ENCODE peak calls at places on chromosome 1, in seven cellular contexts. Y is lower leg skin, P is H1, R is prostate gland, I is right lobe of liver, W is stomach, K is A549. H is an unnamed sample.

GRCh38 chr1:100796046-100796445 is 76.5 kb downstream of the VCAM1 start:
- DNase-seq in W (no peak), Y (no peak), R (no peak), I (no peak), P (no peak), K (no peak), H (no peak)

GRCh38 chr1:61056674-61057439 is 25.5 kb upstream of the NFIA start:
- DNase-seq in W (peak; percentile 74), Y (peak; percentile 90), R (peak; percentile 57), I (peak; percentile 83), K (no peak), P (no peak), H (peak; percentile 80)

GRCh38 chr1:113809651-113810602 is 2.3 kb downstream of the RSBN1 start:
- DNase-seq in W (no peak), R (no peak), K (no peak), Y (no peak), I (no peak), P (no peak), H (no peak)

GRCh38 chr1:111976842-111977241 is 12.6 kb downstream of the KCND3 start:
- DNase-seq in K (no peak), W (no peak), P (no peak), I (peak; percentile 71), R (peak; percentile 11), Y (no peak), H (no peak)

GRCh38 chr1:117070124-117070523 is 10.0 kb downstream of the TTF2 start:
- DNase-seq in Y (no peak), W (no peak), K (no peak), R (no peak), I (no peak), P (no peak), H (no peak)

GRCh38 chr1:207805841-207806421 is 54.1 kb downstream of the CD46 start:
- DNase-seq in I (no peak), R (peak; percentile 45), P (no peak), K (peak; percentile 55), Y (peak; percentile 95), W (peak; percentile 72), H (peak; percentile 81)

GRCh38 chr1:93021539-93022134 is 57.4 kb upstream of the MTF2 start:
- DNase-seq in Y (no peak), W (no peak), P (no peak), K (peak; percentile 26), R (no peak), I (no peak), H (no peak)

GRCh38 chr1:56837244-56837926 is 17.2 kb upstream of the C8A start:
- DNase-seq in K (no peak), Y (no peak), I (no peak), W (no peak), P (no peak), R (no peak), H (no peak)

GRCh38 chr1:27891196-27891889 is 19.0 kb downstream of the THEMIS2 start:
- DNase-seq in K (no peak), P (no peak), I (no peak), W (no peak), Y (no peak), R (no peak), H (peak; percentile 12)

GRCh38 chr1:233897325-233898162 is 6.9 kb upstream of the SLC35F3 start:
- DNase-seq in P (no peak), Y (no peak), W (no peak), R (no peak), I (no peak), K (no peak), H (no peak)

GRCh38 chr1:94068096-94068830 is 52.7 kb downstream of the ABCA4 start:
- DNase-seq in R (no peak), W (no peak), I (no peak), Y (no peak), P (no peak), K (peak; percentile 58), H (peak; percentile 80)

GRCh38 chr1:83854456-83854855 is 144.5 kb downstream of the TTLL7 start:
- DNase-seq in P (no peak), K (no peak), Y (no peak), I (no peak), W (no peak), R (no peak), H (no peak)

GRCh38 chr1:46401514-46401913 is 7.4 kb downstream of the FAAH start:
- DNase-seq in I (no peak), R (no peak), K (no peak), W (no peak), P (no peak), Y (no peak), H (no peak)

GRCh38 chr1:208641881-208642280 is 397.7 kb upstream of the PLXNA2 start:
- DNase-seq in R (no peak), P (no peak), K (no peak), Y (no peak), I (no peak), W (no peak), H (no peak)

GRCh38 chr1:20538227-20538626 is 14.1 kb upstream of the FAM43B start:
- DNase-seq in R (no peak), Y (no peak), K (no peak), P (no peak), W (no peak), I (no peak), H (no peak)

GRCh38 chr1:86154581-86155060 is 2.0 kb downstream of the COL24A1 start:
- DNase-seq in Y (peak; percentile 83), R (no peak), I (no peak), W (no peak), K (no peak), P (peak; percentile 63), H (no peak)

GRCh38 chr1:167833904-167834303 is 80.0 kb downstream of the ADCY10 start:
- DNase-seq in W (no peak), R (no peak), P (no peak), I (no peak), K (no peak), Y (no peak), H (no peak)

GRCh38 chr1:116066868-116067563 is 44.2 kb upstream of the MAB21L3 start:
- DNase-seq in W (no peak), P (no peak), I (no peak), R (no peak), Y (no peak), K (no peak), H (no peak)

GRCh38 chr1:18748435-18748834 is 111.0 kb downstream of the TAS1R2 start:
- DNase-seq in K (no peak), R (no peak), P (no peak), I (no peak), W (no peak), Y (no peak), H (no peak)

GRCh38 chr1:78836736-78837135 is 169.8 kb downstream of the ADGRL4 start:
- DNase-seq in R (no peak), W (no peak), I (no peak), Y (no peak), P (no peak), K (no peak), H (no peak)

GRCh38 chr1:160708821-160709220 is 2.8 kb downstream of the CD48 start:
- DNase-seq in P (no peak), Y (no peak), R (no peak), K (no peak), W (no peak), I (no peak), H (no peak)

GRCh38 chr1:116724765-116725375 is 29.4 kb upstream of the CD2 start:
- DNase-seq in I (peak; percentile 56), Y (no peak), P (peak; percentile 72), K (peak; percentile 27), R (peak; percentile 51), W (peak; percentile 69), H (peak; percentile 76)

GRCh38 chr1:221824025-221824424 is 82.1 kb upstream of the DUSP10 start:
- DNase-seq in K (no peak), P (no peak), Y (no peak), I (no peak), W (no peak), R (no peak), H (no peak)

GRCh38 chr1:243718893-243719292 is 131.2 kb downstream of the AKT3 start:
- DNase-seq in K (no peak), W (no peak), R (no peak), Y (no peak), P (no peak), I (no peak), H (no peak)
- H3K4me3 ChIP-seq in K (no peak overlapping the region), W (no peak overlapping the region), R (no peak overlapping the region), Y (no peak overlapping the region), P (no peak overlapping the region), I (no peak overlapping the region), H (no peak overlapping the region)

GRCh38 chr1:199706826-199707606 is 320.5 kb upstream of the NR5A2 start:
- DNase-seq in K (no peak), R (no peak), W (no peak), I (peak; percentile 48), P (no peak), Y (no peak), H (no peak)

GRCh38 chr1:199710974-199711373 is 316.5 kb upstream of the NR5A2 start:
- DNase-seq in P (no peak), R (no peak), I (no peak), K (no peak), Y (no peak), W (no peak), H (no peak)

GRCh38 chr1:199701731-199702130 is 325.8 kb upstream of the NR5A2 start:
- DNase-seq in K (no peak), R (no peak), W (no peak), P (no peak), Y (no peak), I (no peak), H (no peak)

GRCh38 chr1:199704231-199704630 is 323.3 kb upstream of the NR5A2 start:
- DNase-seq in P (no peak), K (no peak), Y (no peak), I (no peak), W (no peak), R (no peak), H (no peak)

DNA sequence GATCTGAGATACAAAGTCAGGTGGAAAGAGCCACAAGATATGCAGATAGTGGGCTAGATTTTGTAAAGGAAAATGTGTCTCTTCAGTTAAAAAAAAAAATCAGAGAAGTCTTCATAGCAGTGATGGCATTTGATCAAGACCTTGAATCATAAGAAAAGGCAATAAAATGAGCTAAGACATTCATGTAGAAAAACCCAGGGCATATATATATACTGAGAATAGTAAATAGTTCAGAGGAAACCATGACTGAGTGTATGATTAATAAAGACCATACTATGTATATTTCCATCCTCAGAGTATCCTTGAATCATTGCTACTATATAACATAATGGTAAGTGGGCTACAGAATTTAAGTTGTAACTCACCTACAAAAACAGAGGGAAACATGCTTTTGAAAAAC is 321.7 kb upstream of the NR5A2 start:
- DNase-seq in W (no peak), R (no peak), I (no peak), Y (no peak), P (no peak), K (no peak), H (no peak)
- TF ChIP-seq POLR2A in W (no peak), R (no peak), I (no peak), Y (no peak), P (no peak), K (no peak), H (no peak)

DNA sequence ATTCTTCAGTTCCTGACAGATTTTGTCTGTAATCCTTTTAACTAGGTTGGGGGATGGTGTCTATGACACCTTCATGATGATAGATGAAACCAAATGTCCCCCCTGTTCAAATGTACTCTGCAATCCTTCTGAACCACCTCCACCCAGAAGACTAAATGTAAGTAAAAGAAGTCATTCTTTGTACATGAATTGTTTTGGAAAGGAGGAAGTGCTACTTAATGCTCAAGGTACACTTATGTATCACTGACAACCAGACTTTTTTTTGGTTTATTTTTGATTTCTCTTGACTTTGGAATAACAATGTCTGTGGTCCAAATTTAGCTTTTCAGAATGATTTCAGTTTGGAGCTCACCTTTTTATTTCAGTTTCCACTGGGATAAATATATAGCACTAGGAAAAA is 2.3 kb downstream of the DYRK3 start:
- DNase-seq in Y (no peak), P (no peak), W (no peak), K (no peak), R (no peak), I (no peak), H (no peak)
- H3K4me3 ChIP-seq in Y (no peak overlapping the region), P (no peak overlapping the region), W (no peak overlapping the region), K (no peak overlapping the region), R (no peak overlapping the region), I (no peak overlapping the region), H (no peak overlapping the region)

GRCh38 chr1:246836647-246837046 is 95.1 kb downstream of the AHCTF1 start:
- DNase-seq in R (no peak), Y (no peak), I (no peak), K (no peak), P (no peak), W (no peak), H (no peak)
- TF ChIP-seq POLR2A in R (no peak), Y (no peak), I (no peak), K (no peak), P (no peak), W (no peak), H (no peak)

H was measured in body of pancreas.